ENCODE peak calls at places on chromosomes 5 and 9, in nine cellular contexts. K is transverse colon, A is vagina, D is GM23338, X is HCT116, V is sigmoid colon, B is GM12878, Z is spleen, J is Panc1. L is an unnamed sample.

GRCh38 chr5:136123236-136123768 is 9.3 kb upstream of the SMAD5 start:
- DNase-seq in K (peak; percentile 33), A (no peak), D (no peak), X (peak; percentile 40), V (no peak), B (no peak), Z (no peak), J (peak; percentile 86), L (no peak)

GRCh38 chr9:121946465-121946864 is 146.6 kb downstream of the TTLL11 start:
- DNase-seq in K (no peak), A (no peak), D (no peak), X (no peak), V (no peak), B (no peak), Z (no peak), J (no peak), L (no peak)

GRCh38 chr9:109880276-109881169 is 100.5 kb downstream of the PALM2AKAP2 start:
- DNase-seq in K (no peak), A (no peak), D (peak; percentile 89), X (peak; percentile 67), V (no peak), B (no peak), Z (no peak), J (no peak), L (no peak)

GRCh38 chr9:25703826-25704357 is 25.6 kb upstream of the TUSC1 start:
- DNase-seq in K (no peak), A (no peak), D (no peak), X (no peak), V (no peak), B (no peak), Z (no peak), J (no peak), L (no peak)

GRCh38 chr5:40171971-40172370 is 507.7 kb upstream of the PTGER4 start:
- DNase-seq in K (no peak), A (no peak), D (no peak), X (no peak), V (no peak), B (no peak), Z (no peak), J (no peak), L (no peak)

GRCh38 chr5:14809369-14810144 is 62.0 kb downstream of the ANKH start:
- DNase-seq in K (peak; percentile 54), A (no peak), D (no peak), X (peak; percentile 79), V (peak; percentile 73), B (peak; percentile 88), Z (peak; percentile 81), J (peak; percentile 71), L (peak; percentile 70)

GRCh38 chr9:133421615-133422542 is at the start of gene ADAMTS13:
- DNase-seq in K (no peak), A (no peak), D (peak; percentile 81), X (no peak), V (no peak), B (peak; percentile 72), Z (no peak), J (no peak), L (no peak)

GRCh38 chr9:137158625-137159024 is 11.2 kb downstream of the LRRC26 start:
- DNase-seq in K (peak; percentile 41), A (no peak), D (no peak), X (no peak), V (no peak), B (no peak), Z (no peak), J (no peak), L (no peak)

GRCh38 chr5:32810812-32811211 is 99.7 kb downstream of the NPR3 start:
- DNase-seq in K (no peak), A (no peak), D (no peak), X (no peak), V (no peak), B (no peak), Z (no peak), J (no peak), L (no peak)

GRCh38 chr5:35822541-35822940 is 34.1 kb upstream of the IL7R start:
- DNase-seq in K (peak; percentile 18), A (no peak), D (no peak), X (no peak), V (no peak), B (no peak), Z (no peak), J (no peak), L (no peak)

GRCh38 chr9:8589476-8589875 is 789.9 kb upstream of the DMAC1 start:
- DNase-seq in K (no peak), A (no peak), D (no peak), X (no peak), V (no peak), B (no peak), Z (no peak), J (no peak), L (no peak)

GRCh38 chr9:27880135-27880534 is 306.9 kb upstream of the C9orf72 start:
- DNase-seq in K (no peak), A (no peak), D (no peak), X (no peak), V (no peak), B (no peak), Z (no peak), J (no peak), L (no peak)

GRCh38 chr5:74895906-74896305 is 29.7 kb upstream of the FAM169A start:
- DNase-seq in K (peak; percentile 55), A (no peak), D (no peak), X (no peak), V (no peak), B (no peak), Z (no peak), J (no peak), L (no peak)

GRCh38 chr5:103620851-103621547 is 58.4 kb upstream of the NUDT12 start:
- DNase-seq in K (no peak), A (no peak), D (no peak), X (no peak), V (no peak), B (no peak), Z (no peak), J (no peak), L (no peak)

GRCh38 chr5:160434022-160434531 is 12.4 kb downstream of the PTTG1 start:
- DNase-seq in K (no peak), A (no peak), D (peak; percentile 46), X (no peak), V (no peak), B (peak; percentile 86), Z (peak; percentile 90), J (no peak), L (no peak)

GRCh38 chr5:16934669-16935068 is 1.4 kb downstream of the MYO10 start:
- DNase-seq in K (no peak), A (no peak), D (peak; percentile 17), X (no peak), V (no peak), B (no peak), Z (no peak), J (no peak), L (no peak)

GRCh38 chr5:96753848-96754247 is 53.9 kb downstream of the ERAP1 start:
- DNase-seq in K (no peak), A (no peak), D (no peak), X (no peak), V (no peak), B (no peak), Z (no peak), J (no peak), L (no peak)

GRCh38 chr5:115543365-115543700 is 1.2 kb downstream of the FEM1C start:
- DNase-seq in K (peak; percentile 40), A (no peak), D (no peak), X (no peak), V (no peak), B (no peak), Z (peak; percentile 74), J (no peak), L (no peak)
- H3K36me3 ChIP-seq in K (peaks cover 12% of the 10 kb centered on the region), A (peaks cover 8% of the 10 kb centered on the region), D (peaks cover 6% of the 10 kb centered on the region), X (peaks cover 22% of the 10 kb centered on the region), V (no peaks in the 10 kb centered on the region), B (peaks cover 10% of the 10 kb centered on the region), Z (peaks cover 3% of the 10 kb centered on the region), J (peaks cover 18% of the 10 kb centered on the region), L (peaks cover 7% of the 10 kb centered on the region)

GRCh38 chr5:34585601-34586104 is 70.5 kb upstream of the RAI14 start:
- DNase-seq in K (no peak), A (no peak), D (no peak), X (no peak), V (no peak), B (no peak), Z (no peak), J (peak; percentile 78), L (no peak)
- TF ChIP-seq POLR2AphosphoS5 in K (no peak), A (no peak), D (no peak), X (no peak), V (no peak), B (no peak), Z (no peak), J (no peak), L (no peak)

GRCh38 chr9:81540142-81540701 is 149.1 kb downstream of the TLE1 start:
- DNase-seq in K (no peak), A (no peak), D (no peak), X (no peak), V (no peak), B (no peak), Z (no peak), J (no peak), L (no peak)
- H3K27ac ChIP-seq in K (no peak overlapping the region), A (no peak overlapping the region), D (no peak overlapping the region), X (no peak overlapping the region), V (no peak overlapping the region), B (no peak overlapping the region), Z (no peak overlapping the region), J (no peak overlapping the region), L (no peak overlapping the region)

GRCh38 chr5:77773734-77774280 is 2.3 kb downstream of the TBCA start:
- DNase-seq in K (no peak), A (no peak), D (peak; percentile 74), X (no peak), V (no peak), B (no peak), Z (no peak), J (no peak), L (no peak)
- H3K36me3 ChIP-seq in K (peaks cover 9% of the 10 kb centered on the region), A (no peaks in the 10 kb centered on the region), D (no peaks in the 10 kb centered on the region), X (peaks cover 8% of the 10 kb centered on the region), V (no peaks in the 10 kb centered on the region), B (peaks cover 6% of the 10 kb centered on the region), Z (peaks cover 7% of the 10 kb centered on the region), J (peaks cover 26% of the 10 kb centered on the region), L (peaks cover 10% of the 10 kb centered on the region)

DNA sequence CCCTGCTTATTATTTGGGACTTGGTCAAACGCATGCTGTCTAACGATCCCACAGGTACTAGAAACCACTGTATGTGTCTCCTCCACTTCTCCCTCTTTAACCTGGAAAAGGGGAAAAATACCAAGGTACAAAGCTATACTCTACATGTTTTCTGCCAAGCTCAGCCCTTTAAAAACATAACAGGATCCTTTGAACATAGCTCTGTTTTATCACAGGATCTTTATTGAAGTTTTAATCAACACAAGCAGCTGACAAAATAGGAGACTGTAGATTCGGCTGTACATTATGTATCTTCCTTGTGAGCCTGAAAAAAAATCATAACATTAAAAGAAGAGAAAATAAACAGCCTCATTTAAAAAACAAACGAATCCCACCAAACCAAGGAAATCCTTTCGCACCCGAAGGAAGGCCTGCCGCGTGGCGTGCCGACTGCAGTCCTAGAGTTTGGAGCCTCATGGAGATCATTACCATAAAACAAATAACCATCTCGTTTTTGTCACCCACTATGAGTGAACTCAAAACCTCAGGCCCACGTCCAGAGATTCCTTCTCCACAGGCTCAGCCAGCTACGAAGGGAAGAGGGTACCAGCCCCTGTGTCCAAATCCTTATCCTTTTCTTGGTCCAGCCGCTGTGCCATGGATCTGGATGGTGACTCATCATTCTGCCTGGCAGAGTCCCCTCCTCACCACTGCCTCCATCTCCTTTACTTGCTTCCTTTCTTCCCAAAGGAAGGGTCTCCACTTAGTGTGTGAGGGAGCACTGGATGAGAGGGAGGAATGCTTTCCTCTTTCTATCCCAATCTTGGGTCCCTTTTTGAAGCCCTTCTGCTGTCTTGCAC is 651.1 kb downstream of the CCDC171 start:
- DNase-seq in K (no peak), A (no peak), D (no peak), X (no peak), V (no peak), B (no peak), Z (no peak), J (no peak), L (no peak)
- TF ChIP-seq POLR2AphosphoS5 in K (no peak), A (no peak), D (no peak), X (no peak), V (no peak), B (no peak), Z (no peak), J (no peak), L (no peak)

L was measured in suprapubic skin.